ENCODE peak calls at places on chromosomes 12 and 14, in four cellular contexts. One of them, this sample, is unnamed.

GRCh38 chr12:88111074-88111652 is 30.7 kb downstream of the CEP290 start:
- DNase-seq in cardiac muscle cell: peak
- DNase-seq in nephron progenitor cell: no peak
- DNase-seq in right lobe of liver: no peak
- DNase-seq in this sample: no peak

GRCh38 chr12:43332977-43333649 is 218.9 kb downstream of the ADAMTS20 start:
- DNase-seq in cardiac muscle cell: peak
- DNase-seq in nephron progenitor cell: no peak
- DNase-seq in right lobe of liver: no peak
- DNase-seq in this sample: no peak

GRCh38 chr12:1099158-1099557 is 108.1 kb downstream of the ERC1 start:
- DNase-seq in cardiac muscle cell: no peak
- DNase-seq in nephron progenitor cell: no peak
- DNase-seq in right lobe of liver: no peak
- DNase-seq in this sample: no peak

GRCh38 chr12:53343449-53343848 is 7.3 kb upstream of the SP7 start:
- DNase-seq in cardiac muscle cell: no peak
- DNase-seq in nephron progenitor cell: no peak
- DNase-seq in right lobe of liver: no peak
- DNase-seq in this sample: no peak

GRCh38 chr12:120041386-120042231 is 52.6 kb downstream of the BICDL1 start:
- DNase-seq in cardiac muscle cell: no peak
- DNase-seq in nephron progenitor cell: no peak
- DNase-seq in right lobe of liver: peak
- DNase-seq in this sample: no peak

GRCh38 chr14:63499701-63500250 is 43.4 kb downstream of the PPP2R5E start:
- DNase-seq in cardiac muscle cell: no peak
- DNase-seq in nephron progenitor cell: no peak
- DNase-seq in right lobe of liver: no peak
- DNase-seq in this sample: no peak

GRCh38 chr14:76432967-76433752 is 57.2 kb downstream of the ESRRB start:
- DNase-seq in cardiac muscle cell: no peak
- DNase-seq in nephron progenitor cell: no peak
- DNase-seq in right lobe of liver: no peak
- DNase-seq in this sample: no peak

GRCh38 chr14:104171029-104171697 is 32.8 kb downstream of the KIF26A start:
- DNase-seq in cardiac muscle cell: peak
- DNase-seq in nephron progenitor cell: peak
- DNase-seq in right lobe of liver: no peak
- DNase-seq in this sample: no peak

GRCh38 chr12:1851126-1851791 is 30.9 kb downstream of the LRTM2 start:
- DNase-seq in cardiac muscle cell: no peak
- DNase-seq in nephron progenitor cell: no peak
- DNase-seq in right lobe of liver: no peak
- DNase-seq in this sample: no peak

GRCh38 chr14:23054000-23054811 is 3.1 kb downstream of the CDH24 start:
- DNase-seq in cardiac muscle cell: peak
- DNase-seq in nephron progenitor cell: peak
- DNase-seq in right lobe of liver: no peak
- DNase-seq in this sample: no peak
- TF ChIP-seq CTCF in cardiac muscle cell: peak
- TF ChIP-seq CTCF in nephron progenitor cell: peak
- TF ChIP-seq CTCF in right lobe of liver: no peak
- TF ChIP-seq CTCF in this sample: peak

GRCh38 chr12:26370098-26370497 is 174.7 kb downstream of the SSPN start:
- DNase-seq in cardiac muscle cell: no peak
- DNase-seq in nephron progenitor cell: no peak
- DNase-seq in right lobe of liver: no peak
- DNase-seq in this sample: no peak
- TF ChIP-seq CTCF in cardiac muscle cell: no peak
- TF ChIP-seq CTCF in nephron progenitor cell: no peak
- TF ChIP-seq CTCF in right lobe of liver: no peak
- TF ChIP-seq CTCF in this sample: no peak

GRCh38 chr12:114405199-114405448 is 820 bp downstream of the TBX5 start:
- DNase-seq in cardiac muscle cell: no peak
- DNase-seq in nephron progenitor cell: no peak
- DNase-seq in right lobe of liver: no peak
- DNase-seq in this sample: no peak

GRCh38 chr12:114403690-114404450 is 2.1 kb downstream of the TBX5 start:
- DNase-seq in cardiac muscle cell: peak
- DNase-seq in nephron progenitor cell: no peak
- DNase-seq in right lobe of liver: no peak
- DNase-seq in this sample: no peak

GRCh38 chr12:114401346-114402320 is 4.3 kb downstream of the TBX5 start:
- DNase-seq in cardiac muscle cell: no peak
- DNase-seq in nephron progenitor cell: no peak
- DNase-seq in right lobe of liver: no peak
- DNase-seq in this sample: no peak

GRCh38 chr12:114404451-114405198 is 1.3 kb downstream of the TBX5 start:
- DNase-seq in cardiac muscle cell: no peak
- DNase-seq in nephron progenitor cell: no peak
- DNase-seq in right lobe of liver: no peak
- DNase-seq in this sample: no peak

GRCh38 chr12:114403044-114403689 is 2.8 kb downstream of the TBX5 start:
- DNase-seq in cardiac muscle cell: peak
- DNase-seq in nephron progenitor cell: peak
- DNase-seq in right lobe of liver: no peak
- DNase-seq in this sample: no peak
- TF ChIP-seq CTCF in cardiac muscle cell: peak
- TF ChIP-seq CTCF in nephron progenitor cell: peak
- TF ChIP-seq CTCF in right lobe of liver: no peak
- TF ChIP-seq CTCF in this sample: no peak

GRCh38 chr12:31245822-31246469 is 80.0 kb downstream of the SINHCAF start:
- DNase-seq in cardiac muscle cell: peak
- DNase-seq in nephron progenitor cell: peak
- DNase-seq in right lobe of liver: no peak
- DNase-seq in this sample: no peak
- TF ChIP-seq CTCF in cardiac muscle cell: peak
- TF ChIP-seq CTCF in nephron progenitor cell: peak
- TF ChIP-seq CTCF in right lobe of liver: no peak
- TF ChIP-seq CTCF in this sample: peak

DNA sequence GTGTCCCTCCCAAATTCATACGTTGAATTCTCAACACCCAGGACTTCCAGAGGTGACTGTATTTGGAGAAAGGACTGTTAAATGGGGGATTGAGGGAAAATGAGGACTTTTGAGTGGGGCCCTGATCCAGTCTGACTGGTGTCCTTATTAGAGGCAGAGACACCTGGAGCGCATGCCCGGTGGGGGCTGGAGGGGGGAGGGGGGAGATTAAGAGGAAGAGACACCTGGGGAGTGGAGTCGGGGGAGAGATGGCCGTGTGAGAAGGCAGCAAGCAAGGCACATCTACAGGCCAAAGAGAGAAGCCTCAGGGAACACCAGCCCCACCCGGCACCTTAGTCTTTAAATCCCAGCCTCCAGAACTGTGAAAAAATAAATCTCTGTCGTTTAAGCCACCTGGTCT is 209.7 kb downstream of the SLC41A2 start:
- DNase-seq in cardiac muscle cell: no peak
- DNase-seq in nephron progenitor cell: no peak
- DNase-seq in right lobe of liver: no peak
- DNase-seq in this sample: no peak
- TF ChIP-seq CTCF in cardiac muscle cell: no peak
- TF ChIP-seq CTCF in nephron progenitor cell: no peak
- TF ChIP-seq CTCF in right lobe of liver: no peak
- TF ChIP-seq CTCF in this sample: no peak

This sample was measured in chondrocyte.